ENCODE peak calls at places on chromosomes 3 and 15, in six cellular contexts. V is SK-N-SH, I is GM12891, J is GM12878, O is HepG2, K is H1. H is an unnamed sample.

GRCh38 chr3:180700941-180701340 is 21.7 kb upstream of the CCDC39 start:
- DNase-seq in V (no peak), I (no peak), J (no peak), O (no peak), K (no peak), H (no peak)

GRCh38 chr3:148697311-148698189 is at the start of gene AGTR1:
- DNase-seq in V (peak), I (no peak), J (no peak), O (no peak), K (peak), H (no peak)

GRCh38 chr3:81173514-81173913 is 587.9 kb downstream of the GBE1 start:
- DNase-seq in V (no peak), I (no peak), J (no peak), O (peak), K (no peak), H (no peak)

GRCh38 chr15:71290002-71290401 is 174.7 kb downstream of the THSD4 start:
- DNase-seq in V (no peak), I (no peak), J (no peak), O (no peak), K (no peak), H (no peak)

GRCh38 chr3:158663832-158664231 is 8.6 kb downstream of the LXN start:
- DNase-seq in V (no peak), I (no peak), J (no peak), O (no peak), K (no peak), H (no peak)

GRCh38 chr15:69279636-69280035 is 19.1 kb upstream of the PAQR5 start:
- DNase-seq in V (no peak), I (no peak), J (no peak), O (no peak), K (no peak), H (no peak)

GRCh38 chr3:14372587-14372986 is 29.8 kb upstream of the SLC6A6 start:
- DNase-seq in V (no peak), I (no peak), J (no peak), O (no peak), K (no peak), H (no peak)

GRCh38 chr15:69557340-69558137 is 104.9 kb downstream of the RPLP1 start:
- DNase-seq in V (no peak), I (no peak), J (no peak), O (peak), K (no peak), H (no peak)

GRCh38 chr3:65861718-65862117 is 177.0 kb downstream of the MAGI1 start:
- DNase-seq in V (no peak), I (no peak), J (no peak), O (no peak), K (no peak), H (no peak)

DNA sequence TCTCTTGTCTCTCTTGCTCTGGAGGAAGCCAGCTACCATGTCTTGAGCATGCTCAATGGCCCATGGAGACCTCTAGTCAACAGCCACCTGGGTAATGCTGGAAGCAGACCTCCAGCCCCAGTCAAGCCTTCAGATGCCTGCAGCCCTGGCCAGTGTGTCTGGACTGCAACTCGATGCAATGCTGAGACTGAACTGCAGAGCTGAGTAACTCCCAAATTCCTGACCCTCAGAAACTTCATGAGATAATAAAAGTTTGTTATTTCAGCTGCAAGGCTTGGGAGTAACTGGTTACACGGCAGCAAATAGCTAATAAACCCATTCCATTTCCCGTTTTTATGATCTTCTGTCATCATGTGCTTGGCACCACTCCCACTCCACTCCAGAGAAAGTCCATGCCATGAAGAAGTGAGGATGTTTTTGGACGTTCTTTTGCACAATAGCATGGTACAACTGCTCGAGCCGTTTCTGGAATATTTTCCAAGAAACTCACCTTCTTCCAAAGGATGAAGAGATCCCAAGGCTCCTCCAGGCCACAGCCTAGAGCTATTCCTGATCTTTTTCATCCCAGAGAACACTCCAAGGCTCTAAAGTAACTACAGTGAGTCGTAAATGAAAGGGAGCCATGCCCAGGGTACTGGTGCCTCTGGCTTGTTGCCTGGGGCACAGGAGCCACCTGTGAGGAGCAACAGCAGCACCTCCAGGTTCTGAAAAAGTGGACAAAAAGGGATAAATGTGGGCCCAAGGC is 72.0 kb upstream of the KLF13 start:
- DNase-seq in V (no peak), I (no peak), J (no peak), O (no peak), K (no peak), H (no peak)
- TF ChIP-seq POLR2AphosphoS5 in V (no peak), I (no peak), J (no peak), O (no peak), K (no peak), H (no peak)

GRCh38 chr3:128483657-128484403 is 9.2 kb downstream of the GATA2 start:
- DNase-seq in V (no peak), I (no peak), J (no peak), O (no peak), K (no peak), H (no peak)

GRCh38 chr3:128482857-128483656 is 9.9 kb downstream of the GATA2 start:
- DNase-seq in V (peak), I (no peak), J (no peak), O (no peak), K (no peak), H (no peak)

GRCh38 chr3:128485283-128486156 is 7.5 kb downstream of the GATA2 start:
- DNase-seq in V (no peak), I (no peak), J (no peak), O (no peak), K (no peak), H (no peak)

GRCh38 chr3:128486157-128486691 is 6.8 kb downstream of the GATA2 start:
- DNase-seq in V (peak), I (no peak), J (no peak), O (no peak), K (no peak), H (no peak)

GRCh38 chr3:128484404-128485282 is 8.4 kb downstream of the GATA2 start:
- DNase-seq in V (peak), I (no peak), J (no peak), O (no peak), K (no peak), H (no peak)
- TF ChIP-seq TAF1 in V (no peak), I (no peak), J (no peak), O (no peak), K (no peak), H (no peak)

GRCh38 chr15:100129677-100130076 is 212.1 kb downstream of the ADAMTS17 start:
- DNase-seq in V (no peak), I (no peak), J (no peak), O (peak), K (no peak), H (no peak)

GRCh38 chr15:100124936-100125626 is 216.7 kb downstream of the ADAMTS17 start:
- DNase-seq in V (no peak), I (no peak), J (no peak), O (no peak), K (no peak), H (no peak)

GRCh38 chr15:100123611-100124010 is 218.2 kb downstream of the ADAMTS17 start:
- DNase-seq in V (no peak), I (no peak), J (no peak), O (no peak), K (no peak), H (no peak)

GRCh38 chr15:100124361-100124760 is 217.4 kb downstream of the ADAMTS17 start:
- DNase-seq in V (no peak), I (no peak), J (no peak), O (no peak), K (no peak), H (no peak)

GRCh38 chr15:100125627-100126231 is 216.0 kb downstream of the ADAMTS17 start:
- DNase-seq in V (no peak), I (no peak), J (no peak), O (no peak), K (no peak), H (no peak)
- TF ChIP-seq POLR2AphosphoS5 in V (no peak), I (no peak), J (no peak), O (no peak), K (no peak), H (no peak)

DNA sequence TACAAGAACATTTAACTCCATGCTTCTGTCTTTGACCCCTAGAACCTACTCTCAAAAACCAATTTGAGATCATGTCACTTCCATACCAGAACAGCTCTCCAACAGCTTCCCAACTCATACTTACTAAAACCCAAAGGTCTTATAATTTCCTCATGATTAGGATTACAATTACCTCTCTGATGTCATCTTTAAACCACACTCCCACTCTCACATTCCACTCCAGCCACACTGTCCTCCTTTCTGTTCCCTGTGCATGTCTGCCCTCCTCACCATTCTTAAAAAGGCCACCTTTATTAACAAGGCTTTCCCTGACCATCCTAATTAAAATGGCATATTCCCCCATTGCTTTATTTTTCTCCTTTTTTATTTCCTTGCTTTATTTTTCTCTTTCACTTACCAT is 18.9 kb downstream of the PHC3 start:
- DNase-seq in V (no peak), I (no peak), J (no peak), O (no peak), K (no peak), H (no peak)
- TF ChIP-seq TAF1 in V (no peak), I (no peak), J (no peak), O (no peak), K (no peak), H (no peak)

GRCh38 chr3:50570508-50571279 is 1.4 kb downstream of the HEMK1 start:
- DNase-seq in V (no peak), I (no peak), J (no peak), O (no peak), K (no peak), H (no peak)

GRCh38 chr3:50571486-50571885 is 2.2 kb downstream of the HEMK1 start:
- DNase-seq in V (no peak), I (no peak), J (no peak), O (no peak), K (no peak), H (no peak)

GRCh38 chr3:50573566-50574279 is 4.4 kb downstream of the HEMK1 start:
- DNase-seq in V (no peak), I (no peak), J (no peak), O (no peak), K (no peak), H (no peak)

GRCh38 chr3:50572801-50573371 is 3.6 kb downstream of the HEMK1 start:
- DNase-seq in V (no peak), I (no peak), J (no peak), O (no peak), K (no peak), H (no peak)

DNA sequence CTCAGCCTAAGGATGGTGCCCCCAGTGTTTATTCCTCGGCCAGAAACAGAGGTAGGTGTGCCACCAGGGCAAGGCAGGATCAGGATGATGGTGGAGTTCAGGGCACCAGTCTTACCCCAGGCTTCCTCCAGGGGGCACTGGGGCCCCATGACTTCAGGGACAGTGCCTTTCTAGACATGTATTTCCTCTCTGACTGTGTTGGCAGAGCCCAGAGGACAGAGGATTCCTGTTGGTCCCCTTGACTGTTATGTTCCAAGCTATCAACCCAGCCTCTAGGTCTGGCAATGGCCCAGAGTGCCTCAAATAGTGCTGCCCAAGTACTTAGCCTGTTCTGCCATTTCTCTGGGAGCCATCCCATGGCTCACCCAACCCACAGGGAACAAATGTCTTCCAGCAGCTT is 2.8 kb downstream of the HEMK1 start:
- DNase-seq in V (peak), I (peak), J (no peak), O (peak), K (no peak), H (peak)
- TF ChIP-seq POLR2AphosphoS5 in V (no peak), I (no peak), J (no peak), O (no peak), K (no peak), H (no peak)

GRCh38 chr3:106294121-106294520 is 425.3 kb upstream of the CBLB start:
- DNase-seq in V (no peak), I (no peak), J (no peak), O (no peak), K (no peak), H (no peak)

GRCh38 chr3:106296111-106296510 is 427.3 kb upstream of the CBLB start:
- DNase-seq in V (no peak), I (no peak), J (no peak), O (no peak), K (no peak), H (no peak)

GRCh38 chr3:106302451-106303221 is 433.8 kb upstream of the CBLB start:
- DNase-seq in V (no peak), I (no peak), J (peak), O (no peak), K (no peak), H (no peak)

GRCh38 chr3:106305127-106305526 is 436.3 kb upstream of the CBLB start:
- DNase-seq in V (no peak), I (no peak), J (no peak), O (no peak), K (no peak), H (no peak)

GRCh38 chr3:106299300-106300098 is 430.7 kb upstream of the CBLB start:
- DNase-seq in V (no peak), I (no peak), J (peak), O (no peak), K (no peak), H (no peak)
- TF ChIP-seq TAF1 in V (no peak), I (no peak), J (no peak), O (no peak), K (no peak), H (no peak)

H was measured in GM12892.